ENCODE peak calls at places on chromosomes 2 and 18, in five cellular contexts. L is EL, V is EH, U is Caki2, M is NCI-H2171 treated with DMSO at 0.1 percent for 48 hours. X is an unnamed sample.

GRCh38 chr2:238370482-238371372 is 50.4 kb downstream of the TRAF3IP1 start:
- DNase-seq in L (peak; percentile 74), U (no peak), M (peak; percentile 30), V (peak; percentile 79), X (peak; percentile 41)

GRCh38 chr2:190432567-190433231 is 24.5 kb downstream of the MFSD6 start:
- DNase-seq in U (no peak), M (no peak), L (no peak), V (no peak), X (no peak)

GRCh38 chr2:160336091-160336490 is 136.0 kb upstream of the ITGB6 start:
- DNase-seq in L (no peak), V (peak; percentile 51), M (no peak), U (no peak), X (no peak)

GRCh38 chr2:184113691-184114403 is 484.5 kb upstream of the ZNF804A start:
- DNase-seq in L (no peak), U (peak; percentile 7), M (no peak), V (no peak), X (no peak)

GRCh38 chr2:109644571-109645275 is 30.6 kb downstream of the SOWAHC start:
- DNase-seq in V (no peak), M (no peak), L (no peak), U (no peak), X (peak; percentile 41)

GRCh38 chr18:45589559-45590041 is 25.7 kb upstream of the SLC14A2 start:
- DNase-seq in M (no peak), V (peak; percentile 96), L (peak; percentile 88), U (no peak), X (no peak)

GRCh38 chr18:76273956-76274355 is 221.1 kb downstream of the ZNF516 start:
- DNase-seq in V (no peak), M (no peak), L (no peak), U (no peak), X (no peak)

GRCh38 chr2:127659408-127660290 is 13.7 kb downstream of the GPR17 start:
- DNase-seq in L (no peak), U (no peak), V (no peak), M (no peak), X (no peak)

GRCh38 chr2:121818546-121818945 is 63.1 kb downstream of the TSN start:
- DNase-seq in V (no peak), L (no peak), M (no peak), U (no peak), X (no peak)

GRCh38 chr2:73297151-73297559 is 3.8 kb upstream of the EGR4 start:
- DNase-seq in V (peak; percentile 54), M (peak; percentile 3), U (no peak), L (peak; percentile 22), X (no peak)

GRCh38 chr2:235762832-235763598 is 269.2 kb downstream of the AGAP1 start:
- DNase-seq in M (no peak), U (no peak), L (no peak), V (no peak), X (no peak)

GRCh38 chr18:42095732-42096377 is 140.8 kb downstream of the PIK3C3 start:
- DNase-seq in U (no peak), M (no peak), L (no peak), V (no peak), X (no peak)

GRCh38 chr2:9095690-9096089 is 92.2 kb upstream of the MBOAT2 start:
- DNase-seq in M (no peak), U (no peak), V (peak; percentile 45), L (no peak), X (no peak)

GRCh38 chr2:128438091-128438490 is 119.4 kb upstream of the HS6ST1 start:
- DNase-seq in U (no peak), V (no peak), M (no peak), L (no peak), X (no peak)

GRCh38 chr2:207487650-207488315 is 42.0 kb upstream of the CREB1 start:
- DNase-seq in M (no peak), L (peak; percentile 95), V (peak; percentile 97), U (peak; percentile 50), X (peak; percentile 77)

GRCh38 chr18:67216846-67217245 is 299.7 kb downstream of the DSEL start:
- DNase-seq in U (no peak), L (peak; percentile 14), M (no peak), V (peak; percentile 50), X (no peak)

GRCh38 chr2:46967990-46968647 is 52.5 kb upstream of the MCFD2 start:
- DNase-seq in L (peak; percentile 90), V (peak; percentile 92), U (peak; percentile 80), M (no peak), X (peak; percentile 56)

GRCh38 chr2:237471457-237472186 is 15.4 kb upstream of the MLPH start:
- DNase-seq in U (no peak), L (peak; percentile 75), V (peak; percentile 85), M (peak; percentile 8), X (no peak)

GRCh38 chr2:196278491-196278911 is 107.1 kb upstream of the STK17B start:
- DNase-seq in V (peak; percentile 93), M (no peak), U (no peak), L (peak; percentile 85), X (peak; percentile 84)

GRCh38 chr2:212392048-212392447 is 146.6 kb downstream of the ERBB4 start:
- DNase-seq in L (peak; percentile 72), M (no peak), U (no peak), V (peak; percentile 65), X (peak; percentile 28)

GRCh38 chr2:146481629-146482028 is 1363.2 kb upstream of the ACVR2A start:
- DNase-seq in U (no peak), M (no peak), V (peak; percentile 47), L (peak; percentile 66), X (peak; percentile 6)

GRCh38 chr18:23377669-23378469 is 75.2 kb upstream of the RIOK3 start:
- DNase-seq in L (peak; percentile 80), M (no peak), V (peak; percentile 88), U (peak; percentile 64), X (peak; percentile 58)

GRCh38 chr2:55168221-55169154 is 63.6 kb downstream of the CLHC1 start:
- DNase-seq in M (peak; percentile 85), L (peak; percentile 82), U (peak; percentile 51), V (peak; percentile 84), X (no peak)

GRCh38 chr2:23670245-23670592 is 256.7 kb downstream of the ATAD2B start:
- DNase-seq in M (no peak), L (no peak), V (no peak), U (no peak), X (no peak)

X was measured in foreskin keratinocyte.